ENCODE peak calls at places on chromosomes 5 and 9, in four cellular contexts. One of them, this sample, is unnamed.

GRCh38 chr9:82332018-82332773 is 343.6 kb downstream of the SPATA31D1 start:
- DNase-seq in Right ventricle myocardium superior: no peak
- DNase-seq in stimulated activated naive CD8-positive, alpha-beta T cell treated with anti-CD3 and anti-CD28 coated beads, Interleukin-15, amount 100 ng/mL, for 72 hours: no peak
- DNase-seq in Calu3: no peak
- DNase-seq in this sample: no peak

GRCh38 chr5:64144429-64145215 is 21.0 kb upstream of the RNF180 start:
- DNase-seq in stimulated activated naive CD8-positive, alpha-beta T cell treated with anti-CD3 and anti-CD28 coated beads, Interleukin-15, amount 100 ng/mL, for 72 hours: no peak
- DNase-seq in Right ventricle myocardium superior: no peak
- DNase-seq in Calu3: no peak
- DNase-seq in this sample: no peak

GRCh38 chr9:98022447-98022846 is 34.1 kb upstream of the NANS start:
- DNase-seq in Calu3: no peak
- DNase-seq in Right ventricle myocardium superior: no peak
- DNase-seq in stimulated activated naive CD8-positive, alpha-beta T cell treated with anti-CD3 and anti-CD28 coated beads, Interleukin-15, amount 100 ng/mL, for 72 hours: no peak
- DNase-seq in this sample: no peak

GRCh38 chr5:157729858-157730257 is 1.4 kb upstream of the THG1L start:
- DNase-seq in Calu3: no peak
- DNase-seq in stimulated activated naive CD8-positive, alpha-beta T cell treated with anti-CD3 and anti-CD28 coated beads, Interleukin-15, amount 100 ng/mL, for 72 hours: no peak
- DNase-seq in Right ventricle myocardium superior: no peak
- DNase-seq in this sample: no peak

GRCh38 chr5:160287378-160288051 is 24.8 kb downstream of the CCNJL start:
- DNase-seq in Calu3: peak
- DNase-seq in stimulated activated naive CD8-positive, alpha-beta T cell treated with anti-CD3 and anti-CD28 coated beads, Interleukin-15, amount 100 ng/mL, for 72 hours: no peak
- DNase-seq in Right ventricle myocardium superior: peak
- DNase-seq in this sample: no peak

GRCh38 chr9:13718539-13718938 is 439.0 kb upstream of the MPDZ start:
- DNase-seq in Calu3: no peak
- DNase-seq in Right ventricle myocardium superior: no peak
- DNase-seq in stimulated activated naive CD8-positive, alpha-beta T cell treated with anti-CD3 and anti-CD28 coated beads, Interleukin-15, amount 100 ng/mL, for 72 hours: no peak
- DNase-seq in this sample: no peak

GRCh38 chr9:114505187-114506081 is at the start of gene WHRN:
- DNase-seq in stimulated activated naive CD8-positive, alpha-beta T cell treated with anti-CD3 and anti-CD28 coated beads, Interleukin-15, amount 100 ng/mL, for 72 hours: peak
- DNase-seq in Right ventricle myocardium superior: peak
- DNase-seq in Calu3: peak
- DNase-seq in this sample: peak

GRCh38 chr5:39775058-39775457 is 350.3 kb upstream of the DAB2 start:
- DNase-seq in Right ventricle myocardium superior: no peak
- DNase-seq in stimulated activated naive CD8-positive, alpha-beta T cell treated with anti-CD3 and anti-CD28 coated beads, Interleukin-15, amount 100 ng/mL, for 72 hours: no peak
- DNase-seq in Calu3: no peak
- DNase-seq in this sample: no peak

GRCh38 chr5:81852277-81853004 is 101.5 kb upstream of the SSBP2 start:
- DNase-seq in stimulated activated naive CD8-positive, alpha-beta T cell treated with anti-CD3 and anti-CD28 coated beads, Interleukin-15, amount 100 ng/mL, for 72 hours: peak
- DNase-seq in Calu3: no peak
- DNase-seq in Right ventricle myocardium superior: peak
- DNase-seq in this sample: peak

GRCh38 chr9:113446323-113446740 is 17.2 kb upstream of the RGS3 start:
- DNase-seq in Right ventricle myocardium superior: no peak
- DNase-seq in stimulated activated naive CD8-positive, alpha-beta T cell treated with anti-CD3 and anti-CD28 coated beads, Interleukin-15, amount 100 ng/mL, for 72 hours: peak
- DNase-seq in Calu3: no peak
- DNase-seq in this sample: peak

GRCh38 chr9:97437151-97437550 is 25.3 kb downstream of the TDRD7 start:
- DNase-seq in Right ventricle myocardium superior: no peak
- DNase-seq in stimulated activated naive CD8-positive, alpha-beta T cell treated with anti-CD3 and anti-CD28 coated beads, Interleukin-15, amount 100 ng/mL, for 72 hours: no peak
- DNase-seq in Calu3: peak
- DNase-seq in this sample: no peak

GRCh38 chr9:101508203-101508602 is 25.4 kb upstream of the RNF20 start:
- DNase-seq in stimulated activated naive CD8-positive, alpha-beta T cell treated with anti-CD3 and anti-CD28 coated beads, Interleukin-15, amount 100 ng/mL, for 72 hours: no peak
- DNase-seq in Calu3: no peak
- DNase-seq in Right ventricle myocardium superior: no peak
- DNase-seq in this sample: no peak

GRCh38 chr9:127921592-127922120 is 4.8 kb upstream of the ST6GALNAC4 start:
- DNase-seq in Right ventricle myocardium superior: peak
- DNase-seq in Calu3: peak
- DNase-seq in stimulated activated naive CD8-positive, alpha-beta T cell treated with anti-CD3 and anti-CD28 coated beads, Interleukin-15, amount 100 ng/mL, for 72 hours: peak
- DNase-seq in this sample: no peak

GRCh38 chr5:38576442-38576841 is 20.0 kb upstream of the LIFR start:
- DNase-seq in Right ventricle myocardium superior: no peak
- DNase-seq in Calu3: no peak
- DNase-seq in stimulated activated naive CD8-positive, alpha-beta T cell treated with anti-CD3 and anti-CD28 coated beads, Interleukin-15, amount 100 ng/mL, for 72 hours: no peak
- DNase-seq in this sample: no peak

GRCh38 chr9:78363221-78363620 is 66.3 kb downstream of the PSAT1 start:
- DNase-seq in stimulated activated naive CD8-positive, alpha-beta T cell treated with anti-CD3 and anti-CD28 coated beads, Interleukin-15, amount 100 ng/mL, for 72 hours: no peak
- DNase-seq in Calu3: no peak
- DNase-seq in Right ventricle myocardium superior: no peak
- DNase-seq in this sample: no peak

GRCh38 chr9:90140131-90140818 is 502.3 kb downstream of the DIRAS2 start:
- DNase-seq in Right ventricle myocardium superior: no peak
- DNase-seq in Calu3: no peak
- DNase-seq in stimulated activated naive CD8-positive, alpha-beta T cell treated with anti-CD3 and anti-CD28 coated beads, Interleukin-15, amount 100 ng/mL, for 72 hours: no peak
- DNase-seq in this sample: no peak

GRCh38 chr5:91049800-91050199 is 333.3 kb downstream of the ARRDC3 start:
- DNase-seq in Calu3: no peak
- DNase-seq in stimulated activated naive CD8-positive, alpha-beta T cell treated with anti-CD3 and anti-CD28 coated beads, Interleukin-15, amount 100 ng/mL, for 72 hours: no peak
- DNase-seq in Right ventricle myocardium superior: no peak
- DNase-seq in this sample: no peak

GRCh38 chr9:111599092-111599947 is at the start of gene PTGR1:
- DNase-seq in Right ventricle myocardium superior: peak
- DNase-seq in stimulated activated naive CD8-positive, alpha-beta T cell treated with anti-CD3 and anti-CD28 coated beads, Interleukin-15, amount 100 ng/mL, for 72 hours: peak
- DNase-seq in Calu3: peak
- DNase-seq in this sample: peak

GRCh38 chr5:19605846-19606407 is 382.1 kb downstream of the CDH18 start:
- DNase-seq in Calu3: no peak
- DNase-seq in stimulated activated naive CD8-positive, alpha-beta T cell treated with anti-CD3 and anti-CD28 coated beads, Interleukin-15, amount 100 ng/mL, for 72 hours: no peak
- DNase-seq in Right ventricle myocardium superior: no peak
- DNase-seq in this sample: no peak

GRCh38 chr5:142056831-142057696 is 44.2 kb upstream of the GNPDA1 start:
- DNase-seq in Calu3: no peak
- DNase-seq in stimulated activated naive CD8-positive, alpha-beta T cell treated with anti-CD3 and anti-CD28 coated beads, Interleukin-15, amount 100 ng/mL, for 72 hours: no peak
- DNase-seq in Right ventricle myocardium superior: no peak
- DNase-seq in this sample: no peak

GRCh38 chr5:51657340-51658240 is 274.3 kb downstream of the ISL1 start:
- DNase-seq in stimulated activated naive CD8-positive, alpha-beta T cell treated with anti-CD3 and anti-CD28 coated beads, Interleukin-15, amount 100 ng/mL, for 72 hours: no peak
- DNase-seq in Right ventricle myocardium superior: no peak
- DNase-seq in Calu3: no peak
- DNase-seq in this sample: no peak

GRCh38 chr5:88602584-88602983 is 280.4 kb downstream of the MEF2C start:
- DNase-seq in stimulated activated naive CD8-positive, alpha-beta T cell treated with anti-CD3 and anti-CD28 coated beads, Interleukin-15, amount 100 ng/mL, for 72 hours: peak
- DNase-seq in Calu3: peak
- DNase-seq in Right ventricle myocardium superior: no peak
- DNase-seq in this sample: no peak

GRCh38 chr5:89458330-89458656 is 575.3 kb upstream of the MEF2C start:
- DNase-seq in stimulated activated naive CD8-positive, alpha-beta T cell treated with anti-CD3 and anti-CD28 coated beads, Interleukin-15, amount 100 ng/mL, for 72 hours: no peak
- DNase-seq in Right ventricle myocardium superior: no peak
- DNase-seq in Calu3: no peak
- DNase-seq in this sample: no peak

GRCh38 chr5:34676409-34676808 is 20.3 kb downstream of the RAI14 start:
- DNase-seq in stimulated activated naive CD8-positive, alpha-beta T cell treated with anti-CD3 and anti-CD28 coated beads, Interleukin-15, amount 100 ng/mL, for 72 hours: no peak
- DNase-seq in Calu3: no peak
- DNase-seq in Right ventricle myocardium superior: no peak
- DNase-seq in this sample: no peak

GRCh38 chr5:176596689-176597416 is 13.1 kb downstream of the GPRIN1 start:
- DNase-seq in stimulated activated naive CD8-positive, alpha-beta T cell treated with anti-CD3 and anti-CD28 coated beads, Interleukin-15, amount 100 ng/mL, for 72 hours: peak
- DNase-seq in Right ventricle myocardium superior: peak
- DNase-seq in Calu3: peak
- DNase-seq in this sample: no peak

GRCh38 chr5:51043740-51044139 is 339.5 kb upstream of the ISL1 start:
- DNase-seq in Calu3: no peak
- DNase-seq in stimulated activated naive CD8-positive, alpha-beta T cell treated with anti-CD3 and anti-CD28 coated beads, Interleukin-15, amount 100 ng/mL, for 72 hours: no peak
- DNase-seq in Right ventricle myocardium superior: no peak
- DNase-seq in this sample: no peak

GRCh38 chr5:5585751-5586341 is 163.4 kb downstream of the ICE1 start:
- DNase-seq in Calu3: no peak
- DNase-seq in Right ventricle myocardium superior: no peak
- DNase-seq in stimulated activated naive CD8-positive, alpha-beta T cell treated with anti-CD3 and anti-CD28 coated beads, Interleukin-15, amount 100 ng/mL, for 72 hours: no peak
- DNase-seq in this sample: no peak

GRCh38 chr9:110157812-110158629 is 49.9 kb downstream of the C9orf152 start:
- DNase-seq in stimulated activated naive CD8-positive, alpha-beta T cell treated with anti-CD3 and anti-CD28 coated beads, Interleukin-15, amount 100 ng/mL, for 72 hours: no peak
- DNase-seq in Calu3: no peak
- DNase-seq in Right ventricle myocardium superior: no peak
- DNase-seq in this sample: no peak